ENCODE peak calls at places on chromosomes 6 and 20, in six cellular contexts. T, M, V, L, B and F are unnamed samples.

GRCh38 chr6:98894810-98895209 is 52.9 kb downstream of the FBXL4 start:
- DNase-seq in T (peak; percentile 37), M (peak; percentile 4), V (peak; percentile 19), L (no peak), B (no peak), F (no peak)

GRCh38 chr6:41560440-41561192 is 14.4 kb downstream of the FOXP4 start:
- DNase-seq in T (peak; percentile 89), M (no peak), V (peak; percentile 55), L (peak; percentile 84), B (no peak), F (peak; percentile 49)

GRCh38 chr6:32952817-32953739 is at the start of gene HLA-DMA:
- DNase-seq in T (peak; percentile 99), M (peak; percentile 96), V (peak; percentile 97), L (peak; percentile 97), B (peak; percentile 88), F (peak; percentile 54)

GRCh38 chr6:5672581-5673011 is 334.1 kb downstream of the NRN1 start:
- DNase-seq in T (peak; percentile 41), M (peak; percentile 90), V (peak; percentile 93), L (peak; percentile 36), B (no peak), F (no peak)

GRCh38 chr6:135306740-135307420 is 125.8 kb downstream of the MYB start:
- DNase-seq in T (no peak), M (no peak), V (no peak), L (no peak), B (no peak), F (no peak)

GRCh38 chr20:47988601-47989116 is 203.4 kb upstream of the SULF2 start:
- DNase-seq in T (no peak), M (no peak), V (no peak), L (no peak), B (no peak), F (no peak)

GRCh38 chr6:125923371-125923877 is 33.1 kb upstream of the HINT3 start:
- DNase-seq in T (no peak), M (no peak), V (peak; percentile 20), L (no peak), B (no peak), F (no peak)

GRCh38 chr6:84074988-84075781 is 41.6 kb downstream of the MRAP2 start:
- DNase-seq in T (peak; percentile 90), M (peak; percentile 7), V (no peak), L (peak; percentile 78), B (no peak), F (no peak)

GRCh38 chr6:1388081-1388926 is 1.1 kb upstream of the FOXF2 start:
- DNase-seq in T (no peak), M (peak; percentile 53), V (no peak), L (peak; percentile 56), B (no peak), F (peak; percentile 31)

GRCh38 chr20:57200882-57201723 is 65.3 kb downstream of the BMP7 start:
- DNase-seq in T (no peak), M (no peak), V (no peak), L (no peak), B (no peak), F (no peak)

GRCh38 chr6:166612471-166612881 is 14.6 kb downstream of the RPS6KA2 start:
- DNase-seq in T (no peak), M (no peak), V (no peak), L (no peak), B (no peak), F (no peak)
- H2AK5ac ChIP-seq in T (no peak overlapping the region), M (peak overlapping the region; percentile 41), V (no peak overlapping the region), L (no peak overlapping the region), B (no peak overlapping the region), F (no peak overlapping the region)

GRCh38 chr6:165662671-165663282 is at the start of gene PDE10A:
- DNase-seq in T (peak; percentile 74), M (peak; percentile 55), V (peak; percentile 54), L (peak; percentile 65), B (no peak), F (peak; percentile 68)

GRCh38 chr6:165659945-165660862 is 2.8 kb downstream of the PDE10A start:
- DNase-seq in T (peak; percentile 52), M (peak; percentile 32), V (peak; percentile 40), L (no peak), B (no peak), F (no peak)

GRCh38 chr6:165662041-165662491 is 975 bp downstream of the PDE10A start:
- DNase-seq in T (peak; percentile 74), M (peak; percentile 18), V (peak; percentile 46), L (peak; percentile 59), B (no peak), F (peak; percentile 57)

GRCh38 chr6:165660881-165661415 is 2.1 kb downstream of the PDE10A start:
- DNase-seq in T (no peak), M (no peak), V (no peak), L (no peak), B (no peak), F (no peak)

GRCh38 chr6:165661416-165662001 is 1.5 kb downstream of the PDE10A start:
- DNase-seq in T (no peak), M (peak; percentile 19), V (peak; percentile 35), L (no peak), B (no peak), F (no peak)
- H3K27me3 ChIP-seq in T (peaks cover 24% of the 10 kb centered on the region), M (peaks cover 3% of the 10 kb centered on the region), V (peaks cover 84% of the 10 kb centered on the region), L (peaks cover 62% of the 10 kb centered on the region), B (peaks cover 77% of the 10 kb centered on the region), F (peaks cover 19% of the 10 kb centered on the region)

GRCh38 chr20:50004175-50004574 is 21.4 kb downstream of the SNAI1 start:
- DNase-seq in T (no peak), M (no peak), V (no peak), L (no peak), B (no peak), F (no peak)
- H2BK15ac ChIP-seq in T (no peak overlapping the region), M (no peak overlapping the region), V (no peak overlapping the region), L (no peak overlapping the region), B (no peak overlapping the region), F (no peak overlapping the region)

DNA sequence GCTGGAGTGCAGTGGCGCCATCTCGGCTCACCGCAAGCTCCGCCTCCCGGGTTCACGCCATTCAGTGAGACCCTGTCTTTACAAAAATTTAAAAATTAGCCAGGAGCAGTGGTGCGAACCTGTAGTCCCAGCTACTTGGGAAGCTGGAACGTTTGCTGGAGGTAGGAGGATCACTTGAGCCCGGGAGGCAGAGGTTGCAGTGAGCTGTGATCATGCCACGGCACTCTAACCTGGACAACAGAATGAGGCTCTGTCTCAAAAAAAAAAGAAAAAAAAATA is 5.7 kb upstream of the PARD6B start:
- DNase-seq in T (no peak), M (no peak), V (no peak), L (no peak), B (no peak), F (no peak)
- H2AK5ac ChIP-seq in T (no peak overlapping the region), M (peak overlapping the region; percentile 75), V (peak overlapping the region; percentile 46), L (no peak overlapping the region), B (no peak overlapping the region), F (no peak overlapping the region)